ENCODE peak calls at places on chromosomes 6 and 20, in seven cellular contexts. X is CD8-positive, alpha-beta T cell; V is ovary; Z is OCI-LY7; M is neuronal stem cell; H is heart left ventricle; T is upper lobe of left lung. U is an unnamed sample. For H3K9me3 and H3K4me1, the result is how much of the 10 kb centered on the place peaks cover.

GRCh38 chr20:51020657-51021056 is 2.2 kb downstream of the KCNG1 start:
- DNase-seq in T (no peak), V (no peak), M (no peak), H (no peak), X (no peak), Z (no peak), U (no peak)

GRCh38 chr6:10852281-10852965 is 14.1 kb upstream of the MAK start:
- DNase-seq in X (no peak), T (no peak), M (no peak), Z (no peak), V (no peak), H (no peak), U (no peak)

GRCh38 chr20:49694450-49695071 is 19.1 kb downstream of the B4GALT5 start:
- DNase-seq in M (no peak), X (no peak), T (no peak), Z (no peak), V (no peak), H (no peak), U (no peak)

GRCh38 chr20:63486300-63486855 is 12.5 kb downstream of the EEF1A2 start:
- DNase-seq in M (no peak), Z (no peak), T (no peak), H (no peak), V (no peak), X (no peak), U (peak)

GRCh38 chr6:31915756-31916155 is 11.8 kb upstream of the C2 start:
- DNase-seq in M (no peak), Z (no peak), T (no peak), X (no peak), V (no peak), H (no peak), U (no peak)

GRCh38 chr6:21409231-21409630 is 184.3 kb upstream of the SOX4 start:
- DNase-seq in V (no peak), X (no peak), M (no peak), Z (no peak), T (no peak), H (no peak), U (no peak)

GRCh38 chr20:33470866-33471265 is 19.0 kb upstream of the CBFA2T2 start:
- DNase-seq in X (no peak), T (no peak), M (no peak), H (no peak), V (no peak), Z (no peak), U (no peak)

GRCh38 chr20:63464289-63464635 is 8.2 kb downstream of the KCNQ2 start:
- DNase-seq in V (no peak), M (no peak), T (no peak), X (no peak), Z (no peak), H (no peak), U (no peak)

GRCh38 chr20:60101201-60101893 is 143.1 kb downstream of the CDH26 start:
- DNase-seq in T (peak), H (no peak), M (no peak), V (no peak), Z (no peak), X (no peak), U (no peak)

GRCh38 chr20:32497589-32498224 is 87.4 kb downstream of the NOL4L start:
- DNase-seq in T (peak), V (no peak), H (no peak), X (no peak), M (no peak), Z (no peak), U (no peak)

GRCh38 chr6:119142051-119142450 is 63.6 kb upstream of the FAM184A start:
- DNase-seq in M (no peak), Z (no peak), T (no peak), X (no peak), V (no peak), H (no peak), U (no peak)

GRCh38 chr6:52550014-52550575 is 26.8 kb downstream of the TRAM2 start:
- DNase-seq in M (no peak), Z (no peak), V (no peak), X (no peak), H (no peak), T (no peak), U (no peak)

GRCh38 chr6:75266716-75267291 is 17.8 kb downstream of the TMEM30A start:
- DNase-seq in H (no peak), T (no peak), V (no peak), Z (peak), M (no peak), X (no peak), U (no peak)

DNA sequence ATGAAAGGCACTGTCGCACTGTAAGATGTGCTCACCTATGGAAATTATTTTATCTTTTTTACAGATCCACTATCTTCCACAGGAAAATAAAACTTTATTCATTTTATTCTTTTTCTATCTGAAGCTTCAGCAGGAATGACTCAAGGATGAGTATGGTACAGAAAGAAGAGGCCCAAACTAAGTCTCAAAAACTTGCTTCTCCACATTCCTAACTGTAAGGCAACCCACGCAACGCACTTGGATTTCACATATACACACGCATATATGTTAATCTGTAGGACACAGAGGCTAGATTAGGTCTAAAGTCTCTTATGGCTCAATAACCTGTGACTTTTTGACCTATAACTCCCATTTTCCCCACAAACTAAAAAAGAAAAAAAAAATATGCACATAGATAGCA is 81.9 kb downstream of the RALGAPA2 start:
- DNase-seq in Z (no peak), V (no peak), M (no peak), X (no peak), T (no peak), H (no peak), U (no peak)
- H3K9me3 ChIP-seq in Z (under half), V (under half), M (under half), X (under half), T (under half), H (under half), U (under half)

GRCh38 chr6:3455121-3455489 is 1.7 kb downstream of the SLC22A23 start:
- DNase-seq in T (no peak), Z (no peak), V (no peak), H (no peak), X (peak), M (no peak), U (no peak)
- H3K4me1 ChIP-seq in T (under half), Z (under half), V (under half), H (under half), X (under half), M (under half), U (under half)

GRCh38 chr6:107590378-107590777 is 100.5 kb downstream of the SOBP start:
- DNase-seq in M (no peak), T (no peak), Z (no peak), X (no peak), V (no peak), H (no peak), U (no peak)

GRCh38 chr6:107589199-107589598 is 99.3 kb downstream of the SOBP start:
- DNase-seq in V (no peak), H (no peak), M (no peak), Z (no peak), T (no peak), X (no peak), U (no peak)

GRCh38 chr6:107585815-107586435 is 96.0 kb downstream of the SOBP start:
- DNase-seq in H (no peak), Z (no peak), M (no peak), T (no peak), X (no peak), V (no peak), U (no peak)

GRCh38 chr6:107589934-107590333 is 100.0 kb downstream of the SOBP start:
- DNase-seq in H (no peak), M (no peak), V (no peak), Z (no peak), X (no peak), T (no peak), U (no peak)

GRCh38 chr6:107587402-107587801 is 97.5 kb downstream of the SOBP start:
- DNase-seq in H (no peak), V (no peak), T (no peak), X (no peak), M (no peak), Z (no peak), U (no peak)
- H3K4me3 ChIP-seq in H (no peak), V (no peak), T (no peak), X (no peak), M (no peak), Z (no peak), U (no peak)

GRCh38 chr6:19337103-19337502 is 500.1 kb upstream of the ID4 start:
- DNase-seq in X (no peak), Z (no peak), T (no peak), V (no peak), H (no peak), M (no peak), U (no peak)
- H3K9me3 ChIP-seq in X (under half), Z (under half), T (under half), V (under half), H (under half), M (under half), U (under half)

GRCh38 chr6:30748301-30748769 is 4.0 kb upstream of the IER3 start:
- DNase-seq in M (no peak), X (no peak), Z (no peak), H (no peak), V (no peak), T (no peak), U (no peak)
- H3K4me1 ChIP-seq in M (under half), X (under half), Z (under half), H (under half), V (under half), T (under half), U (under half)